ENCODE peak calls at places on chromosomes 4 and X, in eight cellular contexts. Y is GM23338, D is HCT116, T is hepatocyte, J is PC-3, G is SK-N-SH, X is GM23248, M is OCI-LY7. Z is an unnamed sample. For H3K4me1, the result is how much of the 10 kb centered on the place peaks cover.

GRCh38 chr4:19850909-19851308 is 400.8 kb upstream of the SLIT2 start:
- DNase-seq in M (no peak), G (no peak), X (peak), T (no peak), Y (no peak), D (peak), J (peak), Z (no peak)

GRCh38 chr4:48315728-48316630 is 25.4 kb upstream of the SLAIN2 start:
- DNase-seq in J (peak), T (peak), Y (peak), G (peak), M (peak), X (peak), D (peak), Z (peak)

GRCh38 chr4:21012851-21013331 is 312.6 kb downstream of the PACRGL start:
- DNase-seq in X (no peak), M (no peak), J (peak), Y (no peak), G (no peak), D (no peak), T (no peak), Z (no peak)

GRCh38 chrX:9207142-9207541 is 173.2 kb upstream of the FAM9B start:
- DNase-seq in M (no peak), G (peak), D (no peak), T (no peak), Y (peak), J (no peak), X (no peak), Z (no peak)

GRCh38 chr4:26885912-26886274 is 25.3 kb downstream of the STIM2 start:
- DNase-seq in T (no peak), Y (peak), M (peak), D (no peak), G (no peak), J (no peak), X (no peak), Z (peak)

GRCh38 chrX:109952985-109953905 is 49.7 kb upstream of the TMEM164 start:
- DNase-seq in D (no peak), M (no peak), X (no peak), G (no peak), J (no peak), T (no peak), Y (no peak), Z (peak)

GRCh38 chr4:74523076-74523475 is 78.1 kb downstream of the AREG start:
- DNase-seq in T (no peak), Y (no peak), G (no peak), D (no peak), J (no peak), X (no peak), M (no peak), Z (no peak)

GRCh38 chr4:80311130-80311529 is 24.4 kb upstream of the CFAP299 start:
- DNase-seq in D (no peak), G (no peak), M (no peak), J (no peak), X (no peak), T (no peak), Y (no peak), Z (no peak)

GRCh38 chr4:85445058-85445639 is 29.8 kb upstream of the ARHGAP24 start:
- DNase-seq in M (no peak), X (no peak), Y (no peak), J (no peak), T (no peak), G (no peak), D (no peak), Z (no peak)

GRCh38 chr4:6128221-6128871 is 72.0 kb downstream of the JAKMIP1 start:
- DNase-seq in D (no peak), G (no peak), Y (no peak), X (no peak), M (no peak), J (no peak), T (no peak), Z (no peak)

GRCh38 chrX:14899607-14900006 is 26.4 kb downstream of the MOSPD2 start:
- DNase-seq in T (peak), M (no peak), D (peak), G (no peak), Y (no peak), X (peak), J (peak), Z (peak)

GRCh38 chr4:6674500-6675149 is 19.1 kb upstream of the S100P start:
- DNase-seq in M (peak), Y (peak), J (peak), G (peak), D (peak), T (peak), X (peak), Z (peak)

GRCh38 chr4:177680308-177680707 is 238.1 kb upstream of the AGA start:
- DNase-seq in X (no peak), J (no peak), D (no peak), T (no peak), M (no peak), G (no peak), Y (no peak), Z (peak)

GRCh38 chr4:42574873-42575272 is 82.0 kb downstream of the ATP8A1 start:
- DNase-seq in M (no peak), T (no peak), Y (no peak), X (peak), D (no peak), G (no peak), J (no peak), Z (no peak)

GRCh38 chr4:110020139-110020538 is 107.5 kb downstream of the EGF start:
- DNase-seq in X (no peak), J (no peak), G (no peak), Y (peak), T (no peak), D (no peak), M (no peak), Z (no peak)

GRCh38 chr4:22356996-22357596 is 158.8 kb downstream of the ADGRA3 start:
- DNase-seq in G (no peak), M (no peak), D (no peak), Y (peak), T (peak), X (peak), J (peak), Z (peak)

GRCh38 chr4:128715616-128716015 is 93.9 kb upstream of the JADE1 start:
- DNase-seq in Y (no peak), X (peak), M (no peak), T (no peak), D (no peak), G (no peak), J (no peak), Z (no peak)

GRCh38 chrX:72351606-72352338 is 46.1 kb upstream of the CITED1 start:
- DNase-seq in X (peak), D (no peak), G (no peak), J (no peak), M (no peak), T (peak), Y (no peak), Z (no peak)

GRCh38 chr4:158016511-158016910 is 156.3 kb downstream of the GASK1B start:
- DNase-seq in G (no peak), T (no peak), Y (no peak), D (no peak), M (no peak), J (no peak), X (peak), Z (no peak)

GRCh38 chr4:108171541-108172230 is 3.0 kb upstream of the LEF1 start:
- DNase-seq in T (no peak), D (no peak), M (no peak), G (peak), J (no peak), X (no peak), Y (peak), Z (no peak)

GRCh38 chrX:118271770-118272169 is 74.1 kb upstream of the WDR44 start:
- DNase-seq in J (no peak), G (peak), X (no peak), T (no peak), Y (no peak), D (no peak), M (no peak), Z (no peak)

GRCh38 chr4:159062381-159062780 is 40.5 kb upstream of the RAPGEF2 start:
- DNase-seq in J (no peak), X (no peak), M (no peak), Y (no peak), G (no peak), T (no peak), D (no peak), Z (peak)
- TF ChIP-seq EZH2phosphoT487 in J (no peak), X (no peak), M (no peak), Y (no peak), G (no peak), T (no peak), D (no peak), Z (no peak)

DNA sequence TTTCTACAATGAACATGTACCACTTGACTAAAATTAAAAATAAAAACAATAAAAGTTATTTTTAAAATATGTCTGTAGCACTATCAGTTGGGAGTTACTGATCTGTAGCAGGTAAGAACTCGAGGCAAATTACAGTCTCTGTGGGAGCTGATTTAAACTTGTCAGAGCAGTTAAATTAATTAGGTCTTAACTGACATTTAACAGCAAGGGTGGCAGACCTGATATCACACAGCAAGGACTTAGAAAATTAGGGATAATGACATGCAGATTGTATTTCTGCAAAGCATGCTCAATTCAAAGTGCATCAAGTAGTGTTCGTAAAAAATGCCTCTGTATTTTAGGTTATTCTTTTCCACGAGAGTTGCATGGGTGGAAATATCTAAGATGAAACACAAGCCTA is 208.9 kb downstream of the SPATA18 start:
- DNase-seq in J (no peak), Y (no peak), T (no peak), M (no peak), X (no peak), D (no peak), G (no peak), Z (no peak)
- H3K4me1 ChIP-seq in J (under half), Y (under half), T (under half), M (under half), X (under half), D (under half), G (under half), Z (under half)

GRCh38 chrX:140794642-140795041 is 85.1 kb downstream of the LINC00632 start:
- DNase-seq in T (no peak), Y (no peak), G (no peak), X (no peak), M (no peak), J (no peak), D (no peak), Z (no peak)

DNA sequence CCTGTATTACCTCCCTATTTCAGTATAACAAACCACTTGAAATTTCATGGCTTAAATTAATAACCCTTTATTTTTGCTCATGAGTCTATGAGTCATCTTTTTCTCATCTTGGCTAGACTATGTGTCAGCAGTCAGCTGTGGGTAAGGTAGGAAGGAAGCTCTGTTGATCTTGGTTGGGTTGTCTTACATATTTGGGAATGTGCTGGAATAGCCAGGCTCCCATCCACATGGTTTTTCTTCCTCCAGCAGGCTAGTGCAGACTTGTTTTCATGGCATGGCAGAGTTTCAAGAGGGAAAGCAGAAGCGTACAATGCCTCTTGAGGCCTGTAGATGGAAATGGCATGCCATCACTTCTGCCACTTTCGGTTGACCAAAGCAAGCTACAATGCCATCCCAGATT is 89.7 kb downstream of the LINC00632 start:
- DNase-seq in D (no peak), J (peak), G (no peak), X (no peak), T (no peak), Y (no peak), M (no peak), Z (no peak)
- TF ChIP-seq EZH2phosphoT487 in D (no peak), J (no peak), G (no peak), X (no peak), T (no peak), Y (no peak), M (no peak), Z (no peak)

DNA sequence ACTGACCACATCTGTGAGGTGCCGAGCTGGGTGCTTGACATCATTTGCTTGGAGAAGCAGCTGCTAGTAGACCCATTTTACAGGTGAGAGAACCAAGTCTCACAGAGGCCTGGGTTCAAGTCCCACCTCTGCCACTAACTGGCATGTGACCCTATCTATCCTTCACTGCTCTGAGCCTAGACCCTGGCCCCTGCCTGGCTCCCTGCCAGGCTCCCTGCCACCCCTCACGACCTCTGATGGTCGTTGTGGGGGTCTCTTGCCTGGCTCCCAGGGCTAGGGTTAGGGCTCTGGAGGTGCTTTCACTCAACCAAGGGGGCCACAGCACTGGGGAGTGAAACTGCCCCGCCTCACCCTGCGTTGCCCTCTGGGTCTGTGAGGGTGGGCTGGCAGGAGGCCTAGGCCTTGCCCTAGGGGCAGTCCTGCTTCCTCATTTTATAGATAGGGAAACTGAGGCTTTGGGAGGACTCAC is 7.2 kb upstream of the ADD1 start:
- DNase-seq in Y (no peak), M (no peak), G (no peak), T (peak), D (no peak), J (no peak), X (no peak), Z (no peak)
- H3K4me1 ChIP-seq in Y (under half), M (half or more), G (under half), T (under half), D (under half), J (under half), X (under half), Z (under half)

DNA sequence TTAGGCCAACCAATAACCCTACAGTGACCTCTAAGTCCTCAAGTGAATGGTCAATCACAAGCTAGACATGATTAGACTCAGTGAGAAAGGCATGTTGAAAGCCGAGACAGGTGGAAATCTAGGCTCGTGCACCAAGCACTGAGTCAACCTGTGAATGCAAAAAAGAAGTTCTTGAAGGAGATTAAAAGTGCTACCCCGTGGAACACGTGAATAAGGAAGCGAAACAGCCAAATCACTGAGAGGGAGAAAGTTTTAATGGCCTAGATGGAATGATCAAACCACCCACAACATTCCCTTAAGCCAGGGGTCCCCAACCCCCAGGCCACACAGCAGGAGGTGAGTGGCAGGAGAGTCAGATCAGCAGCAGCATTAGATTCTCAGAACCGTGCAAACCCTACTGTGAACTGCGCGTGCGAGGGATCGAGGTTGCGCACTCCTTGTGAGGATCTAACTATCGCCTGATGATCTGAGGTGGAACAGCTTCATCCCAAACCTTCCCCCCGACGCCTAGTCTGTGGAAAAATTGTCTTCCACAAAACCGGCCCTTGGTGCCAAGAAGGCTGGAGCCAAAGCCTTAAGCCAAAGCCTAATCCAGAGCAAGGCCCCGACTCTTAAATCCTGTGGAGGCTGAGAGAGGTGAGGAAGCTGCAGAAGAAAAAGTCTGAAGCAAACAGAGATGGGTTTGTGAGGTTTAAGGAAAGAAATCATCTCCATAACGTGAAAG is 19.5 kb upstream of the PDE6B start:
- DNase-seq in G (no peak), D (no peak), T (no peak), M (no peak), X (no peak), Y (no peak), J (no peak), Z (no peak)
- TF ChIP-seq EZH2phosphoT487 in G (no peak), D (no peak), T (no peak), M (no peak), X (no peak), Y (no peak), J (no peak), Z (no peak)

DNA sequence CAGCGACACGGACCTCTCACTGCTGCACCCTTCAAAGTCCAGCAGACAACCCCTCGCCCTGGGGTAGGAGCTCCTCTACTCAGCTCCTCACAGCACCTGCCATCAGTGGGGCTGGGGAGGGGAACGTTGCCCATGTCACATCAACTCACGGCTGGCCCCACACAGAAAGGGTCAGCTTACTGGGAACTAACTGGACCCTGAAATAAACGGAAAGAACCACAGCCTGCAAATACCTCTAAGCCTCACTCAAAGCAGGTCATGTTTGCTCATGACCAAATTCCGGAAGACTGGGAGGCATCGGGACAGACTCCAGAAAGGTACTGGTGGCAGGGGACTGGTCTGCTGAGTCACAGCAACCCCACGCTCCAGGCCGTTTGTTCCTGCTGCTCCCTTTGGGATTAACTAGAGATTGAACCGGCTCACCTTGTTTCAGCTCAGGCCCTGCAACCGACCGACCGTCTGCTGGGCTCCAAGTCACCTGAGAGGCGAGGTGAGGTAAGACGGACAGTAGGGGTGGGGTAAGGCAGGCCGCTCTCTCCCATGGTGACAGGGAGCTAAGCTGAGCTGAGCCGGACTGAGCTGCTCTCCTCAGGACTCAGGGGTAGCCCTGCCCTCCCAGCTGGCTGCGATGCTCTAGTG is 5.6 kb downstream of the G6PD start:
- DNase-seq in D (no peak), G (no peak), Y (no peak), X (no peak), J (peak), M (no peak), T (peak), Z (no peak)
- H3K4me1 ChIP-seq in D (under half), G (under half), Y (under half), X (under half), J (under half), M (under half), T (under half), Z (under half)

GRCh38 chrX:17627026-17627425 is 110.3 kb upstream of the SCML1 start:
- DNase-seq in Y (no peak), T (no peak), J (no peak), X (no peak), M (no peak), G (no peak), D (no peak), Z (no peak)

GRCh38 chrX:17632942-17633341 is 104.4 kb upstream of the SCML1 start:
- DNase-seq in J (peak), G (no peak), Y (no peak), D (no peak), M (no peak), T (no peak), X (peak), Z (peak)

GRCh38 chrX:17629519-17629918 is 107.8 kb upstream of the SCML1 start:
- DNase-seq in J (no peak), M (no peak), G (no peak), D (no peak), T (no peak), X (no peak), Y (no peak), Z (no peak)

GRCh38 chrX:17631647-17632046 is 105.6 kb upstream of the SCML1 start:
- DNase-seq in G (no peak), M (no peak), D (no peak), X (no peak), J (no peak), T (no peak), Y (no peak), Z (no peak)

GRCh38 chrX:17629011-17629410 is 108.3 kb upstream of the SCML1 start:
- DNase-seq in X (no peak), M (no peak), T (no peak), G (no peak), J (no peak), Y (no peak), D (no peak), Z (no peak)
- TF ChIP-seq EZH2phosphoT487 in X (no peak), M (no peak), T (no peak), G (no peak), J (no peak), Y (no peak), D (no peak), Z (no peak)